ENCODE peak calls at places on chromosomes 11 and 22, in five cellular contexts. G is GM12865, B is fibroblast of mammary gland, H is Right ventricle myocardium superior, O is brain pericyte. V is an unnamed sample.

GRCh38 chr11:884578-885070 is 26.0 kb downstream of the CHID1 start:
- DNase-seq in H (no peak), G (no peak), O (no peak), B (no peak), V (no peak)

GRCh38 chr22:29636751-29637150 is 33.3 kb downstream of the NF2 start:
- DNase-seq in B (no peak), O (no peak), G (no peak), H (no peak), V (no peak)

GRCh38 chr11:68328374-68329091 is 16.1 kb downstream of the LRP5 start:
- DNase-seq in H (peak; percentile 72), G (no peak), B (no peak), O (no peak), V (peak; percentile 82)

GRCh38 chr22:18033204-18033998 is 9.0 kb upstream of the MICAL3 start:
- DNase-seq in B (peak; percentile 83), O (no peak), H (no peak), G (no peak), V (no peak)

GRCh38 chr22:38467904-38468760 is at the start of gene KDELR3:
- DNase-seq in H (peak; percentile 82), O (no peak), G (peak; percentile 53), B (peak; percentile 62), V (no peak)

GRCh38 chr11:123145220-123145619 is 49.8 kb downstream of the CLMP start:
- DNase-seq in H (no peak), G (no peak), B (peak; percentile 98), O (no peak), V (no peak)

GRCh38 chr11:77776455-77776854 is 44.1 kb downstream of the RSF1 start:
- DNase-seq in G (peak; percentile 27), H (no peak), B (peak; percentile 21), O (no peak), V (no peak)

GRCh38 chr11:62137276-62137861 is 13.6 kb downstream of the INCENP start:
- DNase-seq in G (no peak), O (peak; percentile 27), H (peak; percentile 24), B (no peak), V (no peak)

GRCh38 chr22:17300926-17301325 is 68.3 kb upstream of the CECR2 start:
- DNase-seq in H (no peak), G (no peak), O (no peak), B (no peak), V (no peak)

V was measured in Ammon's horn.